ENCODE peak calls at places on chromosomes 4 and X, in five cellular contexts. N is neural progenitor cell, P is Peyer's patch, A is ascending aorta, I is fibroblast of pulmonary artery. H is an unnamed sample.

GRCh38 chr4:19026281-19026680 is 1004.7 kb upstream of the LCORL start:
- DNase-seq in A (no peak), I (peak), P (no peak), N (no peak), H (no peak)

GRCh38 chrX:8125566-8125965 is 45.5 kb downstream of the VCX2 start:
- DNase-seq in P (no peak), A (no peak), I (no peak), N (no peak), H (no peak)

GRCh38 chrX:40700640-40701342 is 34.6 kb downstream of the MED14 start:
- DNase-seq in A (no peak), N (no peak), I (no peak), P (no peak), H (no peak)

GRCh38 chr4:21304061-21304541 is 603.8 kb downstream of the PACRGL start:
- DNase-seq in N (peak), P (no peak), I (no peak), A (no peak), H (no peak)

GRCh38 chr4:3491681-3492405 is 28.7 kb downstream of the DOK7 start:
- DNase-seq in A (no peak), P (no peak), N (no peak), I (peak), H (no peak)

GRCh38 chrX:2385224-2385623 is 115.6 kb downstream of the DHRSX start:
- DNase-seq in I (peak), A (no peak), N (no peak), P (no peak), H (no peak)

GRCh38 chrX:68721991-68722860 is 74.8 kb downstream of the STARD8 start:
- DNase-seq in P (no peak), N (no peak), A (no peak), I (no peak), H (no peak)

GRCh38 chrX:39409246-39409917 is 608.1 kb downstream of the MID1IP1 start:
- DNase-seq in P (no peak), A (no peak), I (no peak), N (no peak), H (no peak)

GRCh38 chr4:150794706-150795105 is 212.8 kb downstream of the MAB21L2 start:
- DNase-seq in P (no peak), I (peak), N (no peak), A (no peak), H (no peak)

GRCh38 chr4:1575418-1576199 is 108.5 kb downstream of the FAM53A start:
- DNase-seq in N (no peak), I (no peak), A (no peak), P (no peak), H (no peak)

GRCh38 chrX:40394302-40394701 is 186.5 kb upstream of the ATP6AP2 start:
- DNase-seq in A (no peak), P (no peak), I (no peak), N (no peak), H (no peak)

GRCh38 chrX:49230500-49231232 is 2.5 kb downstream of the CACNA1F start:
- DNase-seq in N (peak), A (peak), P (peak), I (no peak), H (no peak)

GRCh38 chr4:142846729-142847606 is 867 bp upstream of the INPP4B start:
- DNase-seq in I (peak), A (no peak), P (peak), N (peak), H (peak)

GRCh38 chrX:39772057-39772832 is 325.5 kb downstream of the BCOR start:
- DNase-seq in A (no peak), N (no peak), I (no peak), P (no peak), H (no peak)

GRCh38 chr4:8534129-8534528 is 46.1 kb upstream of the GPR78 start:
- DNase-seq in N (no peak), I (peak), P (peak), A (no peak), H (no peak)

GRCh38 chrX:47958943-47959342 is 44.8 kb downstream of the ZNF182 start:
- DNase-seq in N (no peak), P (no peak), I (peak), A (no peak), H (peak)

GRCh38 chr4:113979157-113979972 is at the start of gene ARSJ:
- DNase-seq in P (peak), I (peak), A (peak), N (peak), H (no peak)

GRCh38 chrX:69152398-69152797 is 12.9 kb downstream of the PJA1 start:
- DNase-seq in A (no peak), P (no peak), N (no peak), I (no peak), H (no peak)

GRCh38 chrX:20829665-20830481 is 544.3 kb upstream of the CNKSR2 start:
- DNase-seq in P (no peak), N (no peak), A (no peak), I (peak), H (no peak)

GRCh38 chr4:141810702-141811365 is 174.5 kb downstream of the IL15 start:
- DNase-seq in N (no peak), P (no peak), A (no peak), I (no peak), H (no peak)

GRCh38 chr4:78439328-78439727 is 112.2 kb upstream of the ANXA3 start:
- DNase-seq in P (no peak), N (no peak), I (no peak), A (no peak), H (no peak)

DNA sequence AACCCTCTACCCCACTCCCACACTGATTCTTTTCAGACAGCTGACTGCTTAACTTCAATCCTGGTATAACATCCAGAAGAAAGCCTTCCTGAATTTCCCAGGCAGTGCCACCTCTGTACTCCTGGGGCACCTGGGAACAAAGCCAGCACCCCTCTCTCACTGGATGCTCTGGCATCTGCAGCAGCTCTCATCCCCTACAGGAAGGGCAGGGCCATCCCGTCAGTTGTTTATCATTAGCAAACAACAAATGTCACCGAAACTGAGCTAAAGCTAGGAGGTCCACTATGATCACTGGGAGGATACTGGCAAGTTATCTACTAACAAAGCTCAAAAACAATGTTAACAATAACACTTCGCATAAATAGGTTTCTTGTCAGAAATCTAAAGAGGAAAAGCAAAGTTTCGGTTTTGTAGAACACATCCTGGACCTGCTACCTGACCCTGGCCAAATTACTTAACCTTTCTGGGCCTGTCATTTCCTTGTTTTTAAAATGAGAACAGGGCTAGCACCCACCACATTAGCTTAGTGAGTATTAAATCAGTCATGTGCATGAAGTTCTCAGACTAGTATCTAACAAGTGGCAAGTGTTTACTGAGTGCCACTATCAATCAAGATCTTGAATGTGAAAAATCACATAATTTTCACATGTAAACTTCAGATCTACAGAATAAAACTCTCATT is 86.6 kb downstream of the NR3C2 start:
- DNase-seq in I (no peak), N (no peak), P (no peak), A (no peak), H (no peak)
- H3K4me3 ChIP-seq in I (no peak), N (no peak), P (no peak), A (no peak), H (no peak)

GRCh38 chr4:38509551-38509950 is 154.4 kb upstream of the KLF3 start:
- DNase-seq in N (no peak), P (no peak), I (no peak), A (no peak), H (no peak)

GRCh38 chr4:38514465-38515146 is 149.4 kb upstream of the KLF3 start:
- DNase-seq in I (no peak), N (no peak), P (no peak), A (no peak), H (no peak)

GRCh38 chr4:38511702-38512101 is 152.3 kb upstream of the KLF3 start:
- DNase-seq in I (no peak), P (no peak), A (no peak), N (no peak), H (no peak)

GRCh38 chr4:38512840-38513239 is 151.2 kb upstream of the KLF3 start:
- DNase-seq in A (no peak), P (no peak), I (no peak), N (no peak), H (no peak)

DNA sequence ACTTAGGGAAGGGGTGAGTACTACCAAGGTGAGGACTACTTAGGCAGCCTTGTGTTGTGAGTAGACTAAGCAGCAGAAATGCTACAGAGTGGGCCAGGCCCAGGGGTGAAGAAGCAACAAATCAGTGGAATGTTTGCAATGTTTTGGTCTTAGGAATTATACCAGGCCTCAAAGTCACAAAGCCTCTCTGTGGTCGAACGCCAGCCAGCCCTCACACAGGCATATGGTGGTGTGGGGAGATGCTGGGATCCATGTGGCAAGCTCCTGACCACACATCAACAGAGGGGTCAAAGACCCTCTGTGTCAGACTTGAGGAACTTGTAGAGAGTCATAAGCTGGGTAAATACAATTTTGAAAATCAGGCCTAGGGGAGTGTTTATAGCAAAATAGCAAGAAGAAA is 153.8 kb upstream of the KLF3 start:
- DNase-seq in I (no peak), N (no peak), P (no peak), A (no peak), H (no peak)
- H3K4me3 ChIP-seq in I (no peak), N (no peak), P (no peak), A (no peak), H (no peak)

DNA sequence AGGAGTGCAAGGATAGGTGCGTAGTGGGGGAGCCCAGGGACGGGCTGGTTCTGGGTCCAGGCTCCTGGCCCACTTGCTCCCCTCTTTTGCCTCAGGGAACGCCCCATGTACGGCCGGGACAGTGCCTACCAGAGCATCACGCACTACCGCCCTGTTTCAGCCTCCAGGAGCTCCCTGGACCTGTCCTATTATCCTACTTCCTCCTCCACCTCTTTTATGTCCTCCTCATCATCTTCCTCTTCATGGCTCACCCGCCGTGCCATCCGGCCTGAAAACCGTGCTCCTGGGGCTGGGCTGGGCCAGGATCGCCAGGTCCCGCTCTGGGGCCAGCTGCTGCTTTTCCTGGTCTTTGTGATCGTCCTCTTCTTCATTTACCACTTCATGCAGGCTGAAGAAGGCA is 1.7 kb downstream of the EMD start:
- DNase-seq in N (no peak), I (no peak), P (no peak), A (no peak), H (no peak)
- H3K4me3 ChIP-seq in N (peak), I (peak), P (no peak), A (peak), H (no peak)

GRCh38 chr4:52958232-52958631 is 96.1 kb downstream of the RASL11B start:
- DNase-seq in A (no peak), N (no peak), I (no peak), P (no peak), H (no peak)
- H3K4me3 ChIP-seq in A (no peak), N (no peak), I (no peak), P (no peak), H (no peak)

GRCh38 chr4:138889216-138889615 is 126.4 kb upstream of the NOCT start:
- DNase-seq in A (no peak), I (no peak), N (no peak), P (no peak), H (no peak)

GRCh38 chr4:138891610-138892009 is 124.0 kb upstream of the NOCT start:
- DNase-seq in A (no peak), I (no peak), P (no peak), N (no peak), H (no peak)

GRCh38 chr4:138893991-138894390 is 121.6 kb upstream of the NOCT start:
- DNase-seq in P (no peak), A (no peak), I (no peak), N (no peak), H (no peak)

GRCh38 chr4:138892483-138893386 is 122.8 kb upstream of the NOCT start:
- DNase-seq in P (no peak), I (no peak), N (no peak), A (no peak), H (no peak)

DNA sequence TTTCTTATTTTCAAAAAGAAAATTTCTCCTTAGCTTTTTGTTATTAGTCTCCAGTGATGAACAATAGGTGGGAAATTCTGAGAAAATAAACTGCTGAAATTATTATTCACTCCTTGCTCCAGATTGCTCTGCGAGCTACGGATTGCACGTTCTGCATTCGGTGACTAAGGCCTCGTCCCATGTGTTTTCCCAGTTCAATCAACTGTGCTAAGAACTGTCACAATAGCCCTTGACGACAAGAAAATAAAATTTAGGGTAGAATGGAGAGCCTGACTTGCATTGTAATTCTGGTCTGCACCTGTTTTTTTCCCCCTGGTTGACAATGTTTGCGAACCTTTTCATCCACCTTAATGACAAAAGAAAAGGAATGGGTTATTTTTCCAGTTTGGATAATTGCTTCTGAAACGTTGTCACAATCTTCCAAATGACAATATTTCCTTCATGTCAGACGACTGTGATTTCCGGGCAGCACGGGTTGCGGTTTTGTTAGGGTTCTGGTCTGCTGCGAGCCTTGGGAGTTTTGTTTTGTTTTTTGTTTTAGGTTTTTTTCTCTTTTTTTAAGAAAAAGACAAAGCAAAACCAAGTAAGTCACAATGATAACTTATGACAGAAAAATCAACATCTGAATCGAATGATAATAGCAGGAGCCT is 124.5 kb upstream of the NOCT start:
- DNase-seq in A (no peak), N (no peak), I (no peak), P (no peak), H (no peak)
- H3K4me3 ChIP-seq in A (no peak), N (no peak), I (no peak), P (no peak), H (no peak)

GRCh38 chr4:41866799-41867677 is 68.2 kb upstream of the TMEM33 start:
- DNase-seq in N (peak), I (no peak), P (no peak), A (no peak), H (no peak)

GRCh38 chr4:41865306-41865980 is 69.8 kb upstream of the TMEM33 start:
- DNase-seq in P (no peak), I (peak), A (no peak), N (peak), H (no peak)

GRCh38 chr4:41865981-41866798 is 69.0 kb upstream of the TMEM33 start:
- DNase-seq in I (no peak), N (peak), A (no peak), P (no peak), H (no peak)
- H3K4me3 ChIP-seq in I (no peak), N (peak), A (peak), P (no peak), H (no peak)